ENCODE peak calls at places on chromosomes 13 and 19, in eight cellular contexts. D, F, N, I, A, E, C and R are unnamed samples.

GRCh38 chr13:106109391-106109791 is 426.1 kb downstream of the EFNB2 start:
- DNase-seq in D (no peak), F (no peak), N (no peak), I (no peak), A (no peak), E (no peak), C (no peak), R (no peak)

GRCh38 chr19:5090780-5091575 is 122.1 kb downstream of the KDM4B start:
- DNase-seq in D (no peak), F (no peak), N (peak; percentile 49), I (no peak), A (peak; percentile 41), E (no peak), C (no peak), R (peak; percentile 80)

GRCh38 chr13:21670006-21670882 is 629 bp upstream of the FGF9 start:
- DNase-seq in D (no peak), F (no peak), N (peak; percentile 35), I (peak; percentile 71), A (peak; percentile 74), E (no peak), C (no peak), R (peak; percentile 54)

GRCh38 chr13:98103942-98104880 is 38.7 kb upstream of the FARP1 start:
- DNase-seq in D (peak; percentile 17), F (no peak), N (no peak), I (peak; percentile 16), A (no peak), E (no peak), C (no peak), R (no peak)

GRCh38 chr19:52992109-52993004 is 21.4 kb upstream of the ERVV-1 start:
- DNase-seq in D (no peak), F (no peak), N (peak; percentile 5), I (peak; percentile 39), A (peak; percentile 29), E (no peak), C (no peak), R (peak; percentile 6)

GRCh38 chr13:44271915-44272341 is 101.7 kb upstream of the SERP2 start:
- DNase-seq in D (no peak), F (no peak), N (peak; percentile 37), I (no peak), A (no peak), E (no peak), C (no peak), R (no peak)

GRCh38 chr19:41023193-41023592 is 32.1 kb downstream of the CYP2B6 start:
- DNase-seq in D (no peak), F (no peak), N (no peak), I (no peak), A (no peak), E (no peak), C (no peak), R (no peak)

GRCh38 chr19:8352134-8352827 is 9.2 kb upstream of the KANK3 start:
- DNase-seq in D (no peak), F (no peak), N (no peak), I (no peak), A (no peak), E (no peak), C (no peak), R (peak; percentile 64)

GRCh38 chr13:85970727-85971126 is 171.5 kb upstream of the SLITRK6 start:
- DNase-seq in D (peak; percentile 36), F (no peak), N (no peak), I (no peak), A (no peak), E (no peak), C (no peak), R (no peak)

GRCh38 chr19:43662487-43662886 is 7.5 kb downstream of the PLAUR start:
- DNase-seq in D (peak; percentile 16), F (no peak), N (no peak), I (no peak), A (no peak), E (no peak), C (no peak), R (no peak)

GRCh38 chr19:42113641-42114348 is 18.5 kb downstream of the POU2F2 start:
- DNase-seq in D (peak; percentile 92), F (no peak), N (no peak), I (no peak), A (no peak), E (peak; percentile 86), C (no peak), R (no peak)

GRCh38 chr19:42601811-42602443 is 7.2 kb upstream of the CEACAM8 start:
- DNase-seq in D (peak; percentile 44), F (no peak), N (peak; percentile 36), I (peak; percentile 64), A (peak; percentile 31), E (no peak), C (no peak), R (peak; percentile 17)